ENCODE peak calls at places on chromosomes 6 and 20, in six cellular contexts. O is mucosa of descending colon, D is occipital lobe, T is GOT3, W is Calu3, J is hippocampal formation. N is an unnamed sample.

GRCh38 chr6:90184334-90185298 is 112.0 kb downstream of the BACH2 start:
- DNase-seq in O (no peak), D (no peak), T (no peak), W (peak), J (no peak), N (no peak)

GRCh38 chr20:9035129-9035528 is 33.8 kb upstream of the PLCB4 start:
- DNase-seq in O (no peak), D (no peak), T (peak), W (peak), J (no peak), N (no peak)

GRCh38 chr6:24723270-24723669 is 4.3 kb upstream of the C6orf62 start:
- DNase-seq in O (no peak), D (no peak), T (no peak), W (no peak), J (no peak), N (no peak)

GRCh38 chr6:170094686-170095272 is 196.1 kb downstream of the DLL1 start:
- DNase-seq in O (no peak), D (no peak), T (no peak), W (no peak), J (no peak), N (no peak)

GRCh38 chr6:109059148-109059547 is 35.5 kb downstream of the SESN1 start:
- DNase-seq in O (no peak), D (no peak), T (no peak), W (no peak), J (no peak), N (no peak)

GRCh38 chr20:57330998-57331397 is 1.4 kb downstream of the SPO11 start:
- DNase-seq in O (no peak), D (no peak), T (no peak), W (no peak), J (no peak), N (no peak)

GRCh38 chr6:158418501-158418900 is 106.2 kb downstream of the TULP4 start:
- DNase-seq in O (no peak), D (no peak), T (no peak), W (no peak), J (no peak), N (no peak)

GRCh38 chr6:14804001-14804401 is 441.9 kb upstream of the JARID2 start:
- DNase-seq in O (no peak), D (no peak), T (no peak), W (no peak), J (peak), N (no peak)

GRCh38 chr20:62961310-62961783 is 8.8 kb downstream of the SLC17A9 start:
- DNase-seq in O (no peak), D (no peak), T (no peak), W (no peak), J (no peak), N (no peak)

GRCh38 chr20:53859684-53860083 is 210.7 kb downstream of the BCAS1 start:
- DNase-seq in O (no peak), D (no peak), T (no peak), W (no peak), J (no peak), N (peak)

GRCh38 chr6:15252205-15252604 is 6.3 kb downstream of the JARID2 start:
- DNase-seq in O (no peak), D (no peak), T (no peak), W (no peak), J (no peak), N (no peak)

GRCh38 chr20:46130534-46130933 is 12.4 kb downstream of the CD40 start:
- DNase-seq in O (no peak), D (no peak), T (no peak), W (no peak), J (no peak), N (no peak)

GRCh38 chr20:2759603-2760360 is 40.6 kb downstream of the CPXM1 start:
- DNase-seq in O (no peak), D (no peak), T (no peak), W (no peak), J (no peak), N (no peak)

N was measured in lung.